ENCODE peak calls at places on chromosomes 6 and 20, in four cellular contexts. B is K562, H is GM12878, G is SK-N-SH. N is an unnamed sample.

GRCh38 chr20:14401479-14402138 is 64.2 kb upstream of the FLRT3 start:
- DNase-seq in B (no peak), H (no peak), G (peak; percentile 52), N (no peak)

GRCh38 chr6:45462190-45463134 is 84.7 kb upstream of the SUPT3H start:
- DNase-seq in B (no peak), H (no peak), G (no peak), N (no peak)

GRCh38 chr20:18943542-18943941 is 130.0 kb downstream of the SCP2D1 start:
- DNase-seq in B (no peak), H (no peak), G (no peak), N (no peak)

GRCh38 chr6:116876635-116877611 is at the start of gene RFX6:
- DNase-seq in B (peak; percentile 9), H (no peak), G (peak; percentile 38), N (peak; percentile 57)

GRCh38 chr20:48635791-48636267 is 192.0 kb downstream of the PREX1 start:
- DNase-seq in B (peak; percentile 73), H (no peak), G (peak; percentile 90), N (peak; percentile 88)

GRCh38 chr6:126787635-126788034 is 330.8 kb upstream of the RSPO3 start:
- DNase-seq in B (no peak), H (no peak), G (no peak), N (no peak)

GRCh38 chr6:122307577-122307976 is 91.9 kb upstream of the HSF2 start:
- DNase-seq in B (no peak), H (no peak), G (no peak), N (no peak)

GRCh38 chr6:35052694-35053565 is 88.2 kb downstream of the TCP11 start:
- DNase-seq in B (no peak), H (no peak), G (no peak), N (no peak)

GRCh38 chr6:110090876-110091275 is 88.6 kb downstream of the WASF1 start:
- DNase-seq in B (no peak), H (no peak), G (no peak), N (no peak)

GRCh38 chr6:5379647-5380242 is 118.4 kb downstream of the FARS2 start:
- DNase-seq in B (peak; percentile 64), H (peak; percentile 25), G (peak; percentile 32), N (peak; percentile 56)

GRCh38 chr6:152127429-152128165 is 320.1 kb downstream of the ESR1 start:
- DNase-seq in B (no peak), H (no peak), G (no peak), N (no peak)

GRCh38 chr20:18902181-18902725 is 88.7 kb downstream of the SCP2D1 start:
- DNase-seq in B (no peak), H (no peak), G (no peak), N (no peak)

GRCh38 chr6:13286185-13286584 is 42.2 kb downstream of the TBC1D7 start:
- DNase-seq in B (no peak), H (no peak), G (no peak), N (no peak)

DNA sequence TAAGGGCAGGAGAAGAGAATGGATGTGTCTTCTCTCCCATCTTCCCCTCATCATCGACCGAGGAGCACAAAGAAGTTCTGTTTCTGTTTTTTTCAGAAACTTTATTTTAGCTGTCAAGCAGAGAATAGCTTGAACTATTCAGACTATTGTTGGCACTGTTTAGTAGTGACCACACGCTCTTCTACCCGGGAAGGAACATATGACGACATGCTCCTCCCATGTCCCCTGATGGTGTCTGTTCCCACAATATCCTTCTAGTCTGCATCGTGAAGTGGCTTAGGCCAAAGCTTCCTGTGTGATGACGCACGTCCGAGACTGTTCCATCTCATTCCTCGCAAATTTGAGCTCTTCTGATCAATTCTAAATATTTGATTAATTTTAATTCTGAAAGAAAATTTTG is 27.2 kb upstream of the KIF25 start:
- DNase-seq in B (no peak), H (no peak), G (no peak), N (no peak)
- TF ChIP-seq FOXM1 in B (no peak), H (no peak), G (no peak), N (no peak)

GRCh38 chr6:108650781-108651180 is 90.1 kb downstream of the FOXO3 start:
- DNase-seq in B (no peak), H (no peak), G (no peak), N (no peak)
- TF ChIP-seq FOXM1 in B (no peak), H (no peak), G (no peak), N (no peak)

GRCh38 chr6:26025047-26025893 is 62.0 kb upstream of the HFE start:
- DNase-seq in B (peak; percentile 82), H (no peak), G (no peak), N (no peak)
- TF ChIP-seq FOXM1 in B (no peak), H (no peak), G (no peak), N (no peak)

GRCh38 chr6:71291991-71292390 is 3.4 kb downstream of the OGFRL1 start:
- DNase-seq in B (no peak), H (no peak), G (no peak), N (no peak)
- TF ChIP-seq FOXM1 in B (no peak), H (no peak), G (no peak), N (no peak)

N was measured in HEK293T.